ENCODE peak calls at places on chromosomes 16 and 17, in nine cellular contexts. Z is fibroblast of lung, E is hepatocyte, C is tibial nerve, L is mucosa of descending colon, G is IMR-90, B is heart left ventricle, H is AG09319, Q is GM12865. P is an unnamed sample.

GRCh38 chr16:29899516-29900101 is at the start of gene SEZ6L2:
- DNase-seq in Z (peak; percentile 93), E (peak; percentile 95), C (no peak), L (peak; percentile 91), G (peak; percentile 86), B (peak; percentile 73), H (peak; percentile 77), Q (peak; percentile 13), P (peak; percentile 96)

GRCh38 chr16:86642084-86642483 is 63.7 kb downstream of the FOXL1 start:
- DNase-seq in Z (no peak), E (no peak), C (no peak), L (no peak), G (no peak), B (no peak), H (no peak), Q (no peak), P (no peak)

GRCh38 chr17:77681820-77682219 is 276.7 kb upstream of the TNRC6C start:
- DNase-seq in Z (peak; percentile 4), E (peak; percentile 80), C (peak; percentile 43), L (peak; percentile 43), G (peak; percentile 1), B (peak; percentile 46), H (no peak), Q (no peak), P (no peak)

GRCh38 chr17:44348234-44348987 is 3.3 kb downstream of the GRN start:
- DNase-seq in Z (peak; percentile 33), E (no peak), C (no peak), L (no peak), G (peak; percentile 57), B (no peak), H (no peak), Q (peak; percentile 94), P (no peak)

GRCh38 chr16:3952342-3953131 is 72.0 kb upstream of the CREBBP start:
- DNase-seq in Z (no peak), E (no peak), C (peak; percentile 89), L (peak; percentile 41), G (no peak), B (peak; percentile 84), H (no peak), Q (no peak), P (no peak)

GRCh38 chr16:23785842-23786241 is 31.0 kb downstream of the CHP2 start:
- DNase-seq in Z (no peak), E (no peak), C (no peak), L (no peak), G (no peak), B (no peak), H (no peak), Q (no peak), P (no peak)

GRCh38 chr17:56699186-56699895 is 105.8 kb downstream of the NOG start:
- DNase-seq in Z (peak; percentile 100), E (peak; percentile 93), C (no peak), L (peak; percentile 49), G (peak; percentile 99), B (no peak), H (peak; percentile 72), Q (no peak), P (peak; percentile 86)

GRCh38 chr17:39152134-39152884 is 872 bp upstream of the PLXDC1 start:
- DNase-seq in Z (no peak), E (peak; percentile 54), C (no peak), L (peak; percentile 44), G (no peak), B (peak; percentile 56), H (no peak), Q (no peak), P (no peak)

GRCh38 chr17:76529643-76530488 is 7.6 kb downstream of the CYGB start:
- DNase-seq in Z (peak; percentile 36), E (peak; percentile 81), C (peak; percentile 84), L (peak; percentile 77), G (peak; percentile 70), B (peak; percentile 92), H (no peak), Q (no peak), P (no peak)

GRCh38 chr17:34980681-34981537 is 597 bp downstream of the LIG3 start:
- DNase-seq in Z (peak; percentile 82), E (peak; percentile 87), C (peak; percentile 52), L (peak; percentile 86), G (peak; percentile 80), B (peak; percentile 78), H (peak; percentile 58), Q (peak; percentile 91), P (peak; percentile 78)

GRCh38 chr16:19879241-19879792 is 5.3 kb downstream of the GPRC5B start:
- DNase-seq in Z (peak; percentile 84), E (peak; percentile 82), C (no peak), L (no peak), G (peak; percentile 68), B (no peak), H (no peak), Q (no peak), P (peak; percentile 35)

GRCh38 chr17:70517808-70518207 is 348.5 kb downstream of the KCNJ2 start:
- DNase-seq in Z (no peak), E (no peak), C (no peak), L (no peak), G (peak; percentile 0), B (no peak), H (no peak), Q (no peak), P (no peak)

GRCh38 chr17:40022497-40022896 is 7.3 kb downstream of the CSF3 start:
- DNase-seq in Z (no peak), E (no peak), C (no peak), L (peak; percentile 27), G (no peak), B (no peak), H (no peak), Q (no peak), P (peak; percentile 61)

GRCh38 chr17:15134363-15134762 is 130.8 kb downstream of the PMP22 start:
- DNase-seq in Z (no peak), E (no peak), C (no peak), L (no peak), G (no peak), B (no peak), H (no peak), Q (no peak), P (no peak)

GRCh38 chr17:11264183-11264871 is 23.3 kb downstream of the SHISA6 start:
- DNase-seq in Z (no peak), E (no peak), C (no peak), L (no peak), G (no peak), B (no peak), H (no peak), Q (peak; percentile 10), P (no peak)

GRCh38 chr16:67163164-67163902 is 1.2 kb upstream of the HSF4 start:
- DNase-seq in Z (peak; percentile 49), E (no peak), C (no peak), L (peak; percentile 60), G (peak; percentile 35), B (no peak), H (no peak), Q (peak; percentile 73), P (no peak)

GRCh38 chr16:30065943-30066881 is 652 bp downstream of the ALDOA start:
- DNase-seq in Z (peak; percentile 70), E (peak; percentile 80), C (peak; percentile 35), L (no peak), G (peak; percentile 70), B (no peak), H (no peak), Q (no peak), P (peak; percentile 54)

GRCh38 chr17:28725660-28726395 is at the start of gene TLCD1:
- DNase-seq in Z (peak; percentile 74), E (peak; percentile 92), C (peak; percentile 31), L (peak; percentile 87), G (peak; percentile 74), B (peak; percentile 49), H (no peak), Q (peak; percentile 85), P (peak; percentile 76)

GRCh38 chr16:47613251-47613650 is 152.1 kb downstream of the PHKB start:
- DNase-seq in Z (no peak), E (no peak), C (no peak), L (no peak), G (no peak), B (no peak), H (no peak), Q (no peak), P (no peak)
- TF ChIP-seq CTCF in Z (no peak), E (no peak), C (no peak), L (no peak), G (no peak), B (no peak), H (no peak), Q (no peak), P (no peak)

GRCh38 chr17:32634167-32634566 is 147.4 kb downstream of the CDK5R1 start:
- DNase-seq in Z (no peak), E (no peak), C (no peak), L (no peak), G (no peak), B (no peak), H (no peak), Q (peak; percentile 6), P (no peak)
- TF ChIP-seq CTCF in Z (no peak), E (no peak), C (no peak), L (no peak), G (no peak), B (no peak), H (no peak), Q (no peak), P (no peak)

GRCh38 chr16:22120440-22120839 is 28.1 kb downstream of the VWA3A start:
- DNase-seq in Z (no peak), E (no peak), C (no peak), L (no peak), G (no peak), B (no peak), H (no peak), Q (no peak), P (no peak)

GRCh38 chr16:22124583-22125284 is 32.4 kb downstream of the VWA3A start:
- DNase-seq in Z (no peak), E (no peak), C (no peak), L (no peak), G (no peak), B (no peak), H (no peak), Q (no peak), P (no peak)

GRCh38 chr16:22123759-22124490 is 31.6 kb downstream of the VWA3A start:
- DNase-seq in Z (no peak), E (no peak), C (no peak), L (no peak), G (no peak), B (no peak), H (no peak), Q (no peak), P (no peak)

GRCh38 chr16:22122239-22122638 is 29.9 kb downstream of the VWA3A start:
- DNase-seq in Z (no peak), E (no peak), C (no peak), L (no peak), G (no peak), B (no peak), H (no peak), Q (no peak), P (no peak)

DNA sequence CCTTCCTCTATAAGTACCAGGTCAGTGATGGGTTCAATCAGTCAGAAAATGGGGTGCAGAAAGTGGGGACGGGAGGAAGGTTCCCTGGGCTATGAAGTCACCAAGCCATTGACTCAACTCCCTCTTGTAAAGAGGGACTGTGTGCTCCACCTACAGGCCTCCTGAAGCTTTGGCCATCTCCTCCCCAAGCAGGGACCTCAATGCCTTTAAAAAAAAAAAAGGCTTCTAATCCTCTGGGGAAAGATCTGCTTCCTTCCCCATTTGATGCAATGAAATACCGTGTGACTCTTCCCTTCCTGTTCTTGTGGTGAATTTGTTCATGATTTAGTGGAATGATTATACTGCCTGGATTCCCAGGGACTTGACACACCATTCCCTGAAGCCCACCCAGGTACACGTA is 30.8 kb downstream of the VWA3A start:
- DNase-seq in Z (no peak), E (no peak), C (no peak), L (no peak), G (no peak), B (no peak), H (no peak), Q (peak; percentile 16), P (no peak)
- TF ChIP-seq CTCF in Z (no peak), E (no peak), C (no peak), L (no peak), G (no peak), B (no peak), H (no peak), Q (no peak), P (no peak)

GRCh38 chr16:79589495-79590134 is 10.9 kb downstream of the MAF start:
- DNase-seq in Z (no peak), E (no peak), C (no peak), L (peak; percentile 27), G (no peak), B (no peak), H (no peak), Q (no peak), P (no peak)
- TF ChIP-seq CTCF in Z (no peak), E (no peak), C (no peak), L (no peak), G (no peak), B (no peak), H (no peak), Q (no peak), P (no peak)